ENCODE peak calls at places on chromosomes 7 and 10, in five cellular contexts. T is osteoblast, K is adrenal gland, P is trophoblast cell, F is IMR-90. B is an unnamed sample.

GRCh38 chr7:155487509-155488482 is 29.9 kb downstream of the EN2 start:
- DNase-seq in T (peak; percentile 88), K (no peak), P (no peak), F (no peak), B (no peak)

GRCh38 chr7:148819697-148820332 is 64.3 kb downstream of the EZH2 start:
- DNase-seq in T (no peak), K (no peak), P (peak; percentile 23), F (peak; percentile 72), B (no peak)

GRCh38 chr7:6175642-6176041 is 96.8 kb downstream of the CYTH3 start:
- DNase-seq in T (peak; percentile 54), K (peak; percentile 49), P (peak; percentile 78), F (peak; percentile 57), B (no peak)

GRCh38 chr10:48455392-48456151 is 149.1 kb downstream of the MAPK8 start:
- DNase-seq in T (peak; percentile 85), K (no peak), P (peak; percentile 26), F (no peak), B (no peak)

GRCh38 chr10:80952436-80952835 is 414.7 kb downstream of the SH2D4B start:
- DNase-seq in T (no peak), K (no peak), P (no peak), F (no peak), B (no peak)

GRCh38 chr7:23895666-23896096 is 185.7 kb downstream of the STK31 start:
- DNase-seq in T (peak; percentile 43), K (no peak), P (no peak), F (no peak), B (no peak)

GRCh38 chr10:35384265-35384868 is 48.1 kb downstream of the CCNY start:
- DNase-seq in T (no peak), K (no peak), P (peak; percentile 42), F (peak; percentile 20), B (no peak)

GRCh38 chr10:132158810-132159209 is 27.9 kb upstream of the DPYSL4 start:
- DNase-seq in T (no peak), K (no peak), P (no peak), F (no peak), B (peak; percentile 47)

GRCh38 chr10:1094112-1095057 is 38.2 kb downstream of the WDR37 start:
- DNase-seq in T (peak; percentile 41), K (no peak), P (no peak), F (no peak), B (no peak)

DNA sequence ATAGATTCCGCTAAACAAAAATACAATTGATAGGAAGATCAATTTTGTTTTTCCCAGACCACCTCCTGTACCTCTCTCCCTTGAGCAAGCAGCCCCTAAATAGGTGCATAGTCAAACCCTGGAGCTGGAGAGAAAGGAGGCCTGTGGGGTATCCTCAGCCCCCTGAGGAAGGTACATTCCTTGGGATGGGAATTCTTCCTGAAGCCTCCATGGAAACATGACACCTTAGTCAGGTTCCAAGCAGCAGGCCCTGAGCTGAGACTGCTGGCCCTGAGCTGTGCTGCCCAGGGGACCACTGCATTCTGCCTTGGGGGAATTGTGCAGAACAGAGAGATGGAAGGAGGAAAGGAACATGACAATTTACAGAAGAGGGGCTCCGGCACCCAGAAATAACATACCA is 7.4 kb downstream of the HNRNPF start:
- DNase-seq in T (peak; percentile 78), K (no peak), P (no peak), F (no peak), B (no peak)
- H3K4me1 ChIP-seq in T (peaks cover 52% of the 10 kb centered on the region), K (peaks cover 42% of the 10 kb centered on the region), P (peaks cover 32% of the 10 kb centered on the region), F (peaks cover 15% of the 10 kb centered on the region), B (peaks cover 82% of the 10 kb centered on the region)

DNA sequence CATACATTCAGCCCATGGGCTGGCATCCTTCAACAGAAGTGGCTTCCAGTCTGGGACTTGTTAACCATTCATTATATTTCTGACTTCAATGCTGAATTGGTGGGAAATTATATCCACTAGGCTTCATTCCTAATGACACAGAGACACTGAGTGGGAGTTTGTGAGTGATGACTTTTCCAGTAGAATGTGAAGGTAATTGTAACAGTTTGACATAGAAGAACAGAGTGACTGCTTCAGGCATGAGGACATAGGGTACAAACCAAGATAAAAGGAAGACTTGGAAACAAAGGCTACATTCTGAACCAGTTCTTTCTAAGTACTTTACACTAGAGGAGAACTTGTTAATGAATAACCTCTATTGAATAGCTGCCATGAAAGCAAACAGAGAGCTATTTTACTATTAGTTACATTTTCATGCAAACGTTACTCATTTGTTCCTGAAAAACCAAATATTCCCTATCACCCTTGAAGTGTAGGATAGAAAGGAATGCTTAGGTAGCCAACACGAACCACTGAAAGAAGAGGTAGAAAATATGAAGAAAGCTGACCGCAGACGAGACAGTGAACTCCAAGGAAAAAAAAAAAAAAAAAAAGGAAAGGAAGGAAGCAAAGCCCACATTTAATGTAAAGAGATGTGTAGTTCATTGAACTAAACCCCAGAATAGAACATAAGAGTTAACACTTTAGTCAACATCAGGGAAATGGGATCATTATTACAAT is 237.0 kb upstream of the SEMA3C start:
- DNase-seq in T (no peak), K (no peak), P (no peak), F (no peak), B (no peak)
- H3K4me1 ChIP-seq in T (no peaks in the 10 kb centered on the region), K (no peaks in the 10 kb centered on the region), P (peaks cover 3% of the 10 kb centered on the region), F (no peaks in the 10 kb centered on the region), B (no peaks in the 10 kb centered on the region)

GRCh38 chr10:18149401-18149800 is 9.2 kb downstream of the CACNB2 start:
- DNase-seq in T (no peak), K (no peak), P (no peak), F (no peak), B (no peak)
- H3K4me1 ChIP-seq in T (no peaks in the 10 kb centered on the region), K (no peaks in the 10 kb centered on the region), P (no peaks in the 10 kb centered on the region), F (peaks cover 2% of the 10 kb centered on the region), B (no peaks in the 10 kb centered on the region)

GRCh38 chr10:69057261-69057950 is 30.5 kb upstream of the SRGN start:
- DNase-seq in T (no peak), K (peak; percentile 55), P (no peak), F (no peak), B (no peak)

GRCh38 chr10:69057951-69058297 is 30.0 kb upstream of the SRGN start:
- DNase-seq in T (peak; percentile 90), K (no peak), P (no peak), F (peak; percentile 50), B (no peak)

GRCh38 chr10:69060127-69060798 is 27.6 kb upstream of the SRGN start:
- DNase-seq in T (no peak), K (no peak), P (no peak), F (no peak), B (no peak)

GRCh38 chr10:69064762-69065328 is 23.1 kb upstream of the SRGN start:
- DNase-seq in T (no peak), K (no peak), P (no peak), F (no peak), B (no peak)

GRCh38 chr10:69061305-69062161 is 26.4 kb upstream of the SRGN start:
- DNase-seq in T (peak; percentile 91), K (peak; percentile 81), P (peak; percentile 89), F (peak; percentile 100), B (peak; percentile 48)
- H3K4me1 ChIP-seq in T (peaks cover 62% of the 10 kb centered on the region), K (peaks cover 9% of the 10 kb centered on the region), P (peaks cover 6% of the 10 kb centered on the region), F (peaks cover 32% of the 10 kb centered on the region), B (peaks cover 36% of the 10 kb centered on the region)

DNA sequence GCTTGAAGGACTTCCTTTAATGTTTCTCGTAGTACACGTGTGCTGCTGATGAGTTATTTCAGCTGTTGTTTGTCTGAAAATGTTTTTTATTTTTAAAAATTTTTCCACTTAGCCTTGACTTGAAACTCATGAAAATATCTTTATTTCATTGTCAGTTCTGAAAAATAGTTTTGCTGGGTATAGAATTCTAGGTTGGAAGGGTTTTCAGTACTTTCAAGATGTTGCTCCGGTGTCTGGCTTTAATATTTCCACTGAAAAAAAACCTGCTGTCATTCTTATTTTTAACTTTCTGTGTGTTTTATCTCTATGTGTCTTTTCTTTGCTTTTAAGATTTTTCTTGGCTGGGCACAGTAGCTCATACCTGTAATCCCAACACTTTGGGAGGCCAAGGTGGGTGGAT is 103.8 kb downstream of the UNCX start:
- DNase-seq in T (no peak), K (no peak), P (no peak), F (no peak), B (no peak)
- H3K4me1 ChIP-seq in T (no peaks in the 10 kb centered on the region), K (no peaks in the 10 kb centered on the region), P (no peaks in the 10 kb centered on the region), F (no peaks in the 10 kb centered on the region), B (no peaks in the 10 kb centered on the region)